ENCODE peak calls at places on chromosomes 3 and 15, in four cellular contexts. L, I, M and P are unnamed samples.

GRCh38 chr3:44120721-44121582 is 120.7 kb upstream of the TOPAZ1 start:
- DNase-seq in L (no peak), I (no peak), M (no peak), P (no peak)

GRCh38 chr3:184546252-184546651 is 15.3 kb upstream of the EPHB3 start:
- DNase-seq in L (no peak), I (no peak), M (no peak), P (no peak)

GRCh38 chr3:46981932-46982471 is 2.5 kb downstream of the NBEAL2 start:
- DNase-seq in L (peak; percentile 64), I (no peak), M (no peak), P (no peak)

GRCh38 chr15:67307156-67307555 is 52.6 kb downstream of the IQCH start:
- DNase-seq in L (no peak), I (no peak), M (no peak), P (no peak)

GRCh38 chr15:31526916-31527690 is 200.5 kb downstream of the KLF13 start:
- DNase-seq in L (no peak), I (no peak), M (no peak), P (no peak)

GRCh38 chr3:182895513-182896112 is 84.7 kb downstream of the DCUN1D1 start:
- DNase-seq in L (no peak), I (no peak), M (peak; percentile 53), P (no peak)

GRCh38 chr3:99714146-99714545 is 75.8 kb downstream of the COL8A1 start:
- DNase-seq in L (no peak), I (no peak), M (no peak), P (no peak)

GRCh38 chr3:114496874-114497273 is 203.0 kb downstream of the TIGIT start:
- DNase-seq in L (no peak), I (no peak), M (peak; percentile 63), P (no peak)

GRCh38 chr3:36606871-36607765 is 157.2 kb downstream of the DCLK3 start:
- DNase-seq in L (no peak), I (no peak), M (no peak), P (no peak)

GRCh38 chr15:87142096-87142495 is 1062.4 kb downstream of the AGBL1 start:
- DNase-seq in L (no peak), I (no peak), M (no peak), P (no peak)

GRCh38 chr3:195099976-195100755 is 170.8 kb downstream of the XXYLT1 start:
- DNase-seq in L (no peak), I (no peak), M (no peak), P (no peak)

GRCh38 chr3:36944641-36945270 is at the start of gene TRANK1:
- DNase-seq in L (peak; percentile 42), I (no peak), M (no peak), P (no peak)

GRCh38 chr15:44081223-44082013 is 113.7 kb downstream of the FRMD5 start:
- DNase-seq in L (no peak), I (no peak), M (no peak), P (no peak)

GRCh38 chr3:49940667-49941249 is 808 bp downstream of the RBM6 start:
- DNase-seq in L (no peak), I (no peak), M (no peak), P (no peak)

GRCh38 chr3:113719294-113719693 is 22.9 kb upstream of the USF3 start:
- DNase-seq in L (no peak), I (no peak), M (no peak), P (no peak)

GRCh38 chr3:115864912-115865311 is 241.6 kb downstream of the GAP43 start:
- DNase-seq in L (no peak), I (no peak), M (no peak), P (no peak)

DNA sequence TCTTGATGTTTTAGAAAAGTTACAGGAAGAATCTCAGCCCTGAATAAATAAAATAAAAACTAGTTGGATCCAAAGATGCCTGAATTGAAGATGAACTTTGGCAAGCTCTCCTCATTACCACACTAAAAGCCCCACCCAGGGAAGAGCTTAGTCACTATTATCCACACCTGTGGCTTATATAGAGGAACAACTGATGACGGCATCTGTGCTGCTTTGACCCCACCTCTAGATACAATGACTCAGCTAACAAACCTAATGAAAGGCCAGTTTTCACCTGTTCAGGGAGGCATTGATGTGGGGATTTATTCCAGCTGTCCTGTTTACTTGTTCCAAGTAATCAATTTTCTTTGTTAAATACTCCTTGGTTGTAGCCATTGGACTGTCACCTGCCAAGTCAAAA is 604.7 kb upstream of the EPHA6 start:
- DNase-seq in L (no peak), I (no peak), M (no peak), P (no peak)
- TF ChIP-seq ELF4 in L (no peak), I (no peak), M (no peak), P (no peak)

DNA sequence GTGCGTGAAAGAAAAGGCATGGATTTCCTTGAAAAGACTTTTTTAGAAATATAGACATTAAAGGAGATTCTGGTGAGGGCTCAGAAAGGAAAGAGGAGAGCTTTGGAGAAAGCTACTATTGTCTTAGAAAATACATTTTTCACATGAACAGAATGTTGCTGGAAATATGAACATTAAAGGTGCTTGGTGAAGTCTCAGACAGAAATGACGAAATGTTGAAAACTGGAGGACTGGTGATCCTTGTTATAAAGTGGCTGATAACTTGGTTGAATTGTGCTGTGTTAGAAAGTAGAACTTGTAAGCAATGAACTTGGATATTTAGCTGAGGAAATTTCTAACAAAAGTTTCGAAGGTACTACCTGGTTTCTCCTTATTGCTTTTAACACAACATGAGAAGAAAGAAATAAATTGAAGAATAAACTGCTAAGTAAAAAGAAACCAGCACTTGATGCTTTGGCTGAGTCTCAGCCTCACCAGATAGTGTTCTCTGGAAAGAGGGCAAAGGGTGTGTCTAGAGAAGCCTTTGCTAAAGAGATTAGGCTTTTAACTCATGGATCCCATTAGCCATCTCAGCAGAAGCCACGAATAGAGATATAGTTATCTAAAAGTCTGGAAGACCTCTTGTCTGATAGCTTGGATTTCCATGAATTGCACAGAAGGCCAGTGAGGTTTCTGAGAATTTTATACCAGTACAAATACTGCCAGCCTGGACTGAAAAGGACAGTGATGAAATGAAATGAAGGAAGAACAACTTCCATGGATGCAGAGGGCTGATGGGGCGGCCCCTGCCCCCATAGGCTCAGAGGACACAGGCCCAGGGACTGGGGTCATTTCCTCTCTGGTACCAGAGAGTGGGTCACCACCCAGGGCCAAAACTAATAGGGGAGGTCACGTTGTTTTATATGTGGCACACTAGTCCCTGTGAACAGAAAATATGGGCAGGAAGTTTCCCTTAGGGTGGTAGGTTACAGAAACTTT is 91.5 kb downstream of the RPL22L1 start:
- DNase-seq in L (no peak), I (peak; percentile 85), M (no peak), P (no peak)
- TF ChIP-seq ELF4 in L (no peak), I (no peak), M (no peak), P (no peak)

DNA sequence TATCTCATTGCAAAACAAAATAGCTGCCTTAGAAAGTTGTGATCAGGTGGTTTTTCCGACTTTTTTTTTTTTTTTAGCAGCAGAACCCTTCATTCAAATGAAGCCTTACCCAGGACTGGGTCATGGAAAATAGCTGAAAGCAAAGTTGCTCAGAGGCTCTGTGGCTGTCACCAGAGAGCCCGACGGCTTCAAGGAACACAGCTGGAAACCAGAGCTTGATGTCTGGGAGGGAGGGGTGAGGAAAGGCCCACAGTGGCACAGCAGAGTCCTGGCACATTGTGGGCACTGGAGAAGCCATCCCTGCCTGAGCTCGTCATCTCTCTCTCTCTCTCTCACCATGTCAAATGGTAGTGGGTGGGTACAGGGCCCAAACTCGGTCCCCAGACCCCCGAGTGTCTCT is 77.5 kb downstream of the RPN1 start:
- DNase-seq in L (no peak), I (no peak), M (no peak), P (no peak)
- TF ChIP-seq ELF4 in L (no peak), I (no peak), M (no peak), P (no peak)

GRCh38 chr3:168424059-168424765 is 328.5 kb upstream of the GOLIM4 start:
- DNase-seq in L (no peak), I (no peak), M (no peak), P (no peak)

GRCh38 chr3:168426196-168426595 is 330.5 kb upstream of the GOLIM4 start:
- DNase-seq in L (no peak), I (no peak), M (no peak), P (no peak)

GRCh38 chr3:168422843-168423242 is 327.1 kb upstream of the GOLIM4 start:
- DNase-seq in L (no peak), I (no peak), M (no peak), P (no peak)

GRCh38 chr3:168431436-168431835 is 335.7 kb upstream of the GOLIM4 start:
- DNase-seq in L (no peak), I (no peak), M (no peak), P (no peak)

DNA sequence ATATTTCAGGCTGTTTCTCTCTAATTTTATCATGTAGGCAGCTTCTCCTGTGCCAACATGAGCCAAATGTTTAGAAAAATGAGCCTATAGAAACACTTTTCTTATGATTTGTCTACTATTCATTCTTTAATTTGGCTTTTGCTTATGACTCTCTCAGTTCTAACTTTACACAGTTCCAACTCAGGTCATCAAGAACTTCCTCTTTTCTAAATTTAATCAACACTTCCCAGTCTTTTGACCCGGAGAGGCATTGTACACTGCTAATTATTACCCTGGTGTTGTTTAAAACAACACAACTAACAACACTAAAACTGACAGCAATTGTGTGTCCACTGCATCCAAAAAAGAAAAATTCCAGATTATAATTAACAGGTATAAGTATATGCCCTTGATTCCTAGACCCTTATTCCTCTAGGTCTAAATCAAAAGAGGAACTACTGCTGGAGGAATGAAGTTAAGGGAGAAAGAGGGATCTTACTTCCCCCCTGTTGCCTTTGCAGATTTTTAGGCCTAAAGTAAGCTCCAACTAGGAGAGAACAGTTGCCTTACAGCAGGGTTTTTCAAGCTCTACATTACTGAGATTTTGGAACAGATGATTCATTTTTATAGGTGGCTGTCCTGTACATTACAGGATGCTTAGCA is 332.2 kb upstream of the GOLIM4 start:
- DNase-seq in L (no peak), I (no peak), M (no peak), P (no peak)
- TF ChIP-seq ELF4 in L (no peak), I (no peak), M (no peak), P (no peak)

GRCh38 chr15:79779739-79780138 is 117.1 kb downstream of the MTHFS start:
- DNase-seq in L (no peak), I (no peak), M (no peak), P (no peak)
- TF ChIP-seq ELF4 in L (no peak), I (no peak), M (no peak), P (no peak)

GRCh38 chr3:150766742-150767141 is 3.8 kb upstream of the SIAH2 start:
- DNase-seq in L (no peak), I (no peak), M (no peak), P (no peak)

GRCh38 chr3:150763122-150763840 is at the start of gene SIAH2:
- DNase-seq in L (peak; percentile 69), I (peak; percentile 92), M (peak; percentile 92), P (peak; percentile 77)

GRCh38 chr3:150763841-150764483 is 993 bp upstream of the SIAH2 start:
- DNase-seq in L (peak; percentile 47), I (peak; percentile 73), M (peak; percentile 66), P (peak; percentile 18)

GRCh38 chr3:150765949-150766720 is 3.2 kb upstream of the SIAH2 start:
- DNase-seq in L (no peak), I (peak; percentile 46), M (peak; percentile 97), P (no peak)

DNA sequence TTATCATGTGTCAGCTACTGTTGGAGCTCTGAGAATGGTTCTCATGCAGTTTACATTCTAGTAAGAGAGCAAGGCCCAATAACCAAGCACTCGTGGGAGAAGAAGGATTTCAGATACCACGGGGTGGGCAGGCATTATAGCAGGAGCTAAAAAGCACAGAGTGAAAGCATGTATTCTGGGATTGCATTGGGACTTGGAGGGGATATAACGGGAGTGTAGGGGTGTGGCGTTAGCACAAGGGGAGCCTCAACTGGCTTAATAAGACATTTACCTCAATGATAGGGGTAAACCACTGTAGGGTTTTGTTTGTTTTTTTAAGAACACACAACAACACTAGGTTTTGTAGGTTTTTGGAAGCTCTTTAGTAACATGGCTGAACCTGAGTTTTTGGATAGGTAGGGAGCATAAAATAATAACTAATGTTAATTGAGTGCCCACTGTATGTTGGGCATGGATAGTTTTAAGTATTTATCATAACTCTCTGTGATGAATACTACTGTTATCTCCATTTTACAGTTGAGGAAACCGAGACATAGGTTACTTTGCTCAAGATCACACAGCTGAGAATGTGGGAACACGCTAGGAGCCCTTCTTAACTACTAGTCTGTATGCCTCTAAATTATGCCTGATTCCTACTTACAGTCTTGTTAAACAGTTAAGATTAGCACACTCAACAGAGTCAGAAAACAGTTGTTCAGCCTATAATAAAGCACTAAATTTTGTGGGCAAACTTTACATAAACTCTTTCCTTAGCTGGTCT is 1.8 kb upstream of the SIAH2 start:
- DNase-seq in L (no peak), I (no peak), M (no peak), P (no peak)
- TF ChIP-seq ELF4 in L (no peak), I (no peak), M (no peak), P (no peak)